ENCODE peak calls at places on chromosomes 6 and 20, in ten cellular contexts. A is amygdala; N is germinal center; F is activated CD8-positive, alpha-beta T cell treated with anti-CD3 and anti-CD28 coated beads for 36 hours; Y is HFF-Myc; C is RPMI7951; X is NCI-H1105; S is AG10803; D is Calu3; P is left cardiac atrium. B is an unnamed sample.

GRCh38 chr6:73739097-73739496 is 43.1 kb downstream of the CD109 start:
- DNase-seq in A (no peak), N (peak), F (no peak), Y (peak), C (peak), X (peak), S (peak), D (no peak), P (no peak), B (peak)

GRCh38 chr6:43811101-43812099 is 41.4 kb downstream of the VEGFA start:
- DNase-seq in A (no peak), N (no peak), F (no peak), Y (no peak), C (no peak), X (no peak), S (no peak), D (no peak), P (no peak), B (no peak)

GRCh38 chr6:273441-274111 is 18.7 kb upstream of the DUSP22 start:
- DNase-seq in A (no peak), N (no peak), F (no peak), Y (no peak), C (no peak), X (no peak), S (peak), D (no peak), P (no peak), B (no peak)

GRCh38 chr6:133895573-133896343 is 6.8 kb downstream of the TCF21 start:
- DNase-seq in A (no peak), N (no peak), F (no peak), Y (no peak), C (no peak), X (no peak), S (peak), D (peak), P (peak), B (no peak)

GRCh38 chr20:60872224-60872623 is 379.8 kb upstream of the CDH4 start:
- DNase-seq in A (no peak), N (no peak), F (no peak), Y (no peak), C (no peak), X (no peak), S (no peak), D (no peak), P (no peak), B (no peak)

GRCh38 chr6:1605822-1606532 is 3.7 kb upstream of the FOXC1 start:
- DNase-seq in A (no peak), N (no peak), F (peak), Y (no peak), C (no peak), X (no peak), S (no peak), D (no peak), P (no peak), B (no peak)

GRCh38 chr6:42735976-42736375 is 9.9 kb downstream of the TBCC start:
- DNase-seq in A (no peak), N (no peak), F (no peak), Y (no peak), C (no peak), X (no peak), S (no peak), D (no peak), P (no peak), B (no peak)

GRCh38 chr6:30111266-30111856 is 1.5 kb downstream of the TRIM31 start:
- DNase-seq in A (no peak), N (no peak), F (no peak), Y (no peak), C (no peak), X (no peak), S (no peak), D (no peak), P (no peak), B (no peak)

GRCh38 chr6:150492941-150493340 is 106.7 kb upstream of the PLEKHG1 start:
- DNase-seq in A (no peak), N (no peak), F (no peak), Y (peak), C (peak), X (no peak), S (no peak), D (peak), P (no peak), B (no peak)

GRCh38 chr6:34083227-34083889 is 62.5 kb downstream of the GRM4 start:
- DNase-seq in A (no peak), N (no peak), F (no peak), Y (no peak), C (no peak), X (no peak), S (no peak), D (no peak), P (no peak), B (no peak)

GRCh38 chr6:115728171-115728570 is 332.5 kb downstream of the FRK start:
- DNase-seq in A (no peak), N (no peak), F (no peak), Y (no peak), C (peak), X (no peak), S (no peak), D (no peak), P (no peak), B (no peak)

GRCh38 chr6:100339574-100340255 is 125.0 kb downstream of the SIM1 start:
- DNase-seq in A (no peak), N (no peak), F (no peak), Y (no peak), C (no peak), X (no peak), S (no peak), D (no peak), P (no peak), B (no peak)

GRCh38 chr20:45835230-45836224 is 1.9 kb downstream of the SNX21 start:
- DNase-seq in A (no peak), N (no peak), F (no peak), Y (no peak), C (peak), X (no peak), S (peak), D (no peak), P (peak), B (no peak)